ENCODE peak calls at places on chromosomes 6 and 20, in six cellular contexts. D, C, S, F, O and U are unnamed samples.

GRCh38 chr20:6134592-6134991 is 11.8 kb upstream of the FERMT1 start:
- DNase-seq in S (no peak), O (no peak), D (no peak), F (no peak), C (no peak), U (no peak)

GRCh38 chr6:33923857-33924514 is 120.2 kb upstream of the MLN start:
- DNase-seq in S (no peak), D (no peak), F (no peak), C (no peak), O (no peak), U (no peak)

GRCh38 chr6:79635179-79635578 is 4.0 kb downstream of the SH3BGRL2 start:
- DNase-seq in D (no peak), S (no peak), F (no peak), O (no peak), C (peak), U (no peak)

GRCh38 chr6:116016846-116017545 is 43.7 kb downstream of the FRK start:
- DNase-seq in O (no peak), C (no peak), F (no peak), D (no peak), S (no peak), U (no peak)

GRCh38 chr6:114342086-114342825 is 567 bp downstream of the HS3ST5 start:
- DNase-seq in D (peak), S (peak), F (peak), O (no peak), C (no peak), U (peak)

GRCh38 chr20:35301426-35301825 is 9.2 kb upstream of the FAM83C start:
- DNase-seq in S (no peak), D (no peak), C (no peak), F (no peak), O (no peak), U (no peak)

GRCh38 chr6:137112067-137112355 is 61.4 kb downstream of the IL22RA2 start:
- DNase-seq in D (no peak), O (no peak), S (no peak), C (peak), F (no peak), U (no peak)

GRCh38 chr6:167688123-167688522 is 138.6 kb upstream of the AFDN start:
- DNase-seq in S (no peak), D (no peak), C (no peak), F (no peak), O (no peak), U (no peak)

GRCh38 chr6:105321207-105321606 is 81.7 kb downstream of the PREP start:
- DNase-seq in S (no peak), O (no peak), F (no peak), D (no peak), C (no peak), U (no peak)

GRCh38 chr6:2807342-2808090 is 34.1 kb downstream of the SERPINB1 start:
- DNase-seq in F (no peak), C (no peak), D (no peak), O (no peak), S (no peak), U (no peak)

GRCh38 chr6:163723759-163724158 is 309.2 kb downstream of the QKI start:
- DNase-seq in D (no peak), C (no peak), F (no peak), O (no peak), S (peak), U (no peak)

GRCh38 chr20:61454053-61454452 is 202.0 kb downstream of the CDH4 start:
- DNase-seq in F (no peak), O (no peak), D (no peak), C (no peak), S (no peak), U (no peak)

GRCh38 chr20:33675127-33675954 is 1.1 kb upstream of the NECAB3 start:
- DNase-seq in F (no peak), D (no peak), C (no peak), S (no peak), O (no peak), U (no peak)

GRCh38 chr6:83853178-83853967 is at the start of gene RIPPLY2:
- DNase-seq in D (peak), F (peak), C (peak), O (no peak), S (no peak), U (peak)

GRCh38 chr20:41078329-41078728 is 49.7 kb downstream of the TOP1 start:
- DNase-seq in O (peak), D (no peak), S (no peak), C (peak), F (no peak), U (no peak)

GRCh38 chr6:13649393-13649792 is 34.3 kb downstream of the NOL7 start:
- DNase-seq in D (no peak), S (no peak), O (no peak), F (no peak), C (no peak), U (no peak)

GRCh38 chr6:148367418-148368024 is 24.9 kb downstream of the SASH1 start:
- DNase-seq in C (peak), O (no peak), S (no peak), D (no peak), F (no peak), U (no peak)

GRCh38 chr6:111503660-111504059 is 20.6 kb upstream of the REV3L start:
- DNase-seq in O (no peak), S (no peak), D (no peak), F (no peak), C (no peak), U (no peak)